ENCODE peak calls at places on chromosomes 3 and 15, in six cellular contexts. P, D, X, H, W and G are unnamed samples.

GRCh38 chr15:79192462-79193036 is 90.0 kb upstream of the ANKRD34C start:
- DNase-seq in X (no peak), H (peak), D (no peak), W (no peak), P (no peak), G (no peak)

GRCh38 chr15:43953402-43953801 is 126.6 kb downstream of the WDR76 start:
- DNase-seq in D (no peak), P (no peak), H (no peak), W (no peak), X (no peak), G (no peak)

GRCh38 chr3:51966486-51966885 is 768 bp downstream of the PCBP4 start:
- DNase-seq in P (no peak), D (no peak), X (no peak), W (no peak), H (no peak), G (no peak)

GRCh38 chr3:47324278-47324865 is 41.6 kb downstream of the KLHL18 start:
- DNase-seq in P (peak), W (peak), X (peak), H (peak), D (no peak), G (peak)

GRCh38 chr3:189936210-189936609 is 184.5 kb downstream of the P3H2 start:
- DNase-seq in H (peak), D (no peak), X (no peak), W (no peak), P (no peak), G (no peak)

GRCh38 chr3:193857996-193858395 is 265.0 kb downstream of the OPA1 start:
- DNase-seq in X (no peak), W (no peak), P (no peak), D (no peak), H (peak), G (no peak)

GRCh38 chr15:57237282-57237642 is 139.0 kb upstream of the CGNL1 start:
- DNase-seq in P (no peak), W (no peak), H (no peak), D (no peak), X (no peak), G (no peak)

GRCh38 chr3:194991338-194991654 is 279.7 kb downstream of the XXYLT1 start:
- DNase-seq in X (no peak), D (no peak), W (no peak), P (no peak), H (no peak), G (no peak)

GRCh38 chr15:77860101-77860691 is 217.3 kb downstream of the TBC1D2B start:
- DNase-seq in X (no peak), P (no peak), W (no peak), D (no peak), H (no peak), G (no peak)

GRCh38 chr3:52055537-52056351 is 627 bp downstream of the DUSP7 start:
- DNase-seq in X (peak), P (peak), H (peak), D (no peak), W (peak), G (no peak)

GRCh38 chr3:141063831-141064230 is 12.7 kb downstream of the SPSB4 start:
- DNase-seq in D (no peak), P (no peak), H (no peak), X (no peak), W (no peak), G (no peak)

GRCh38 chr3:36738701-36739100 is 25.7 kb downstream of the DCLK3 start:
- DNase-seq in X (no peak), H (no peak), W (no peak), D (no peak), P (no peak), G (no peak)

GRCh38 chr3:10925436-10926260 is 66.9 kb upstream of the SLC6A1 start:
- DNase-seq in H (no peak), P (no peak), X (no peak), W (no peak), D (no peak), G (no peak)

GRCh38 chr15:73711526-73711925 is 27.3 kb downstream of the CD276 start:
- DNase-seq in P (no peak), X (no peak), W (no peak), D (no peak), H (no peak), G (no peak)

GRCh38 chr15:31573759-31574158 is 247.1 kb downstream of the KLF13 start:
- DNase-seq in W (no peak), H (no peak), P (no peak), X (no peak), D (no peak), G (no peak)

GRCh38 chr3:148330486-148330885 is 367.2 kb upstream of the AGTR1 start:
- DNase-seq in W (no peak), D (no peak), P (no peak), X (no peak), H (no peak), G (no peak)

GRCh38 chr15:67077641-67078215 is 12.3 kb downstream of the SMAD3 start:
- DNase-seq in X (no peak), H (no peak), D (no peak), P (no peak), W (no peak), G (no peak)

GRCh38 chr3:179266701-179267211 is 15.8 kb upstream of the KCNMB3 start:
- DNase-seq in D (peak), X (no peak), W (no peak), H (no peak), P (no peak), G (no peak)

GRCh38 chr15:82263350-82263749 is 732 bp downstream of the SAXO2 start:
- DNase-seq in D (peak), H (peak), W (no peak), P (no peak), X (no peak), G (no peak)

GRCh38 chr3:46293991-46294833 is 52.0 kb downstream of the CCR3 start:
- DNase-seq in P (no peak), D (no peak), H (no peak), W (no peak), X (peak), G (no peak)

GRCh38 chr3:193909387-193909786 is 226.6 kb upstream of the HES1 start:
- DNase-seq in D (no peak), H (no peak), P (no peak), W (no peak), X (no peak), G (no peak)

GRCh38 chr3:190989213-190989612 is 126.7 kb upstream of the GMNC start:
- DNase-seq in W (no peak), P (no peak), D (no peak), X (no peak), H (no peak), G (no peak)